ENCODE peak calls at places on chromosomes 3 and 15, in eight cellular contexts. A, Q, N, J, E, L, U and M are unnamed samples.

GRCh38 chr3:59052803-59053411 is 3.1 kb upstream of the CFAP20DC start:
- DNase-seq in A (no peak), Q (peak), N (no peak), J (no peak), E (peak), L (peak), U (no peak), M (peak)

GRCh38 chr3:187183210-187183862 is 13.9 kb upstream of the RTP1 start:
- DNase-seq in A (no peak), Q (peak), N (no peak), J (no peak), E (no peak), L (peak), U (no peak), M (no peak)

GRCh38 chr3:179418610-179419009 is 32.7 kb downstream of the GNB4 start:
- DNase-seq in A (no peak), Q (no peak), N (no peak), J (no peak), E (no peak), L (no peak), U (no peak), M (no peak)

GRCh38 chr3:106049876-106050275 is 181.1 kb upstream of the CBLB start:
- DNase-seq in A (no peak), Q (no peak), N (no peak), J (no peak), E (no peak), L (no peak), U (no peak), M (no peak)

GRCh38 chr3:120364821-120365220 is 15.7 kb upstream of the LRRC58 start:
- DNase-seq in A (no peak), Q (peak), N (no peak), J (no peak), E (no peak), L (peak), U (no peak), M (peak)

GRCh38 chr3:13821156-13821555 is 58.7 kb downstream of the WNT7A start:
- DNase-seq in A (no peak), Q (no peak), N (no peak), J (no peak), E (peak), L (no peak), U (no peak), M (peak)

GRCh38 chr3:32313723-32314473 is 75.4 kb downstream of the CMTM8 start:
- DNase-seq in A (no peak), Q (peak), N (no peak), J (peak), E (peak), L (no peak), U (no peak), M (peak)

GRCh38 chr3:170765419-170766078 is 104.4 kb downstream of the RPL22L1 start:
- DNase-seq in A (no peak), Q (no peak), N (no peak), J (no peak), E (no peak), L (no peak), U (no peak), M (no peak)

GRCh38 chr15:70165811-70166284 is 68.1 kb upstream of the TLE3 start:
- DNase-seq in A (no peak), Q (no peak), N (no peak), J (no peak), E (no peak), L (peak), U (no peak), M (no peak)

GRCh38 chr15:70556376-70556775 is 207.0 kb downstream of the UACA start:
- DNase-seq in A (no peak), Q (no peak), N (no peak), J (no peak), E (no peak), L (no peak), U (no peak), M (no peak)

GRCh38 chr3:76756578-76756977 is 283.3 kb upstream of the ROBO2 start:
- DNase-seq in A (no peak), Q (no peak), N (no peak), J (no peak), E (no peak), L (no peak), U (no peak), M (no peak)

GRCh38 chr3:28940530-28940929 is 340.3 kb upstream of the RBMS3 start:
- DNase-seq in A (no peak), Q (peak), N (no peak), J (no peak), E (no peak), L (peak), U (no peak), M (peak)

GRCh38 chr15:45457641-45458539 is 64.7 kb downstream of the SLC30A4 start:
- DNase-seq in A (peak), Q (peak), N (peak), J (peak), E (peak), L (no peak), U (peak), M (peak)

GRCh38 chr3:179446501-179446900 is 4.8 kb downstream of the GNB4 start:
- DNase-seq in A (no peak), Q (peak), N (no peak), J (no peak), E (peak), L (no peak), U (no peak), M (peak)

GRCh38 chr3:124648551-124648950 is 81.7 kb upstream of the UMPS start:
- DNase-seq in A (no peak), Q (no peak), N (no peak), J (no peak), E (no peak), L (no peak), U (no peak), M (no peak)

GRCh38 chr15:63339836-63340235 is 41.8 kb downstream of the CA12 start:
- DNase-seq in A (no peak), Q (no peak), N (no peak), J (no peak), E (no peak), L (no peak), U (no peak), M (no peak)

GRCh38 chr3:196341142-196341541 is 3.0 kb upstream of the TM4SF19 start:
- DNase-seq in A (no peak), Q (peak), N (no peak), J (no peak), E (peak), L (peak), U (no peak), M (peak)

GRCh38 chr3:149473314-149473990 is 1.0 kb upstream of the TM4SF4 start:
- DNase-seq in A (no peak), Q (peak), N (no peak), J (no peak), E (peak), L (peak), U (no peak), M (peak)

GRCh38 chr15:92377083-92377789 is 16.4 kb upstream of the ST8SIA2 start:
- DNase-seq in A (no peak), Q (no peak), N (no peak), J (no peak), E (peak), L (no peak), U (no peak), M (no peak)

GRCh38 chr3:95627293-95627692 is 1187.1 kb upstream of the EPHA6 start:
- DNase-seq in A (no peak), Q (no peak), N (no peak), J (no peak), E (no peak), L (no peak), U (no peak), M (no peak)